ENCODE peak calls at places on chromosome 19, in six cellular contexts. X is GM12891, V is IMR-90, B is uterus, T is ovary, E is A549. M is an unnamed sample.

GRCh38 chr19:45401815-45402468 is 2.9 kb downstream of the PPP1R13L start:
- DNase-seq in X (no peak), T (no peak), B (no peak), E (no peak), V (no peak), M (no peak)

GRCh38 chr19:40799558-40800338 is 757 bp downstream of the EGLN2 start:
- DNase-seq in E (no peak), T (peak; percentile 72), X (no peak), B (peak; percentile 64), V (no peak), M (peak; percentile 50)

GRCh38 chr19:48510421-48511268 is 990 bp downstream of the LMTK3 start:
- DNase-seq in T (peak; percentile 71), V (peak; percentile 39), E (peak; percentile 77), X (no peak), B (peak; percentile 62), M (peak; percentile 62)

GRCh38 chr19:50607874-50608785 is 31.6 kb downstream of the SYT3 start:
- DNase-seq in X (peak; percentile 71), E (peak; percentile 99), T (peak; percentile 20), V (peak; percentile 67), B (peak; percentile 59), M (peak; percentile 90)

GRCh38 chr19:48617146-48617937 is 1.6 kb downstream of the RPL18 start:
- DNase-seq in B (no peak), E (no peak), X (no peak), V (no peak), T (no peak), M (no peak)

GRCh38 chr19:3710265-3710812 is 2.2 kb downstream of the TJP3 start:
- DNase-seq in B (peak; percentile 40), E (peak; percentile 93), T (no peak), X (no peak), V (peak; percentile 43), M (peak; percentile 65)

GRCh38 chr19:30090476-30090875 is 148.4 kb downstream of the URI1 start:
- DNase-seq in T (no peak), B (no peak), V (no peak), X (no peak), E (no peak), M (no peak)

GRCh38 chr19:13881231-13881691 is 4.3 kb downstream of the NANOS3 start:
- DNase-seq in T (no peak), E (no peak), B (no peak), X (no peak), V (peak; percentile 27), M (no peak)

GRCh38 chr19:45514376-45515051 is 7.2 kb downstream of the VASP start:
- DNase-seq in E (peak; percentile 54), X (no peak), B (no peak), V (no peak), T (no peak), M (no peak)

GRCh38 chr19:14315433-14315832 is 65.8 kb upstream of the ADGRE5 start:
- DNase-seq in V (no peak), T (no peak), X (no peak), E (no peak), B (no peak), M (no peak)

GRCh38 chr19:43809762-43810696 is 7.8 kb upstream of the LYPD5 start:
- DNase-seq in T (no peak), V (peak; percentile 74), X (no peak), E (peak; percentile 82), B (no peak), M (no peak)

GRCh38 chr19:5990289-5990797 is 12.4 kb upstream of the RANBP3 start:
- DNase-seq in T (no peak), E (peak; percentile 43), V (no peak), X (no peak), B (no peak), M (no peak)

GRCh38 chr19:39133431-39134270 is 8.1 kb downstream of the PAK4 start:
- DNase-seq in T (peak; percentile 63), E (no peak), B (no peak), V (no peak), X (no peak), M (no peak)

GRCh38 chr19:14073232-14073924 is 792 bp downstream of the MISP3 start:
- DNase-seq in B (peak; percentile 51), T (peak; percentile 72), V (peak; percentile 82), E (peak; percentile 78), X (peak; percentile 76), M (peak; percentile 83)

GRCh38 chr19:23817519-23817918 is 58.8 kb upstream of the ZNF681 start:
- DNase-seq in B (peak; percentile 54), E (peak; percentile 52), V (peak; percentile 4), X (no peak), T (no peak), M (peak; percentile 82)

GRCh38 chr19:57435062-57435978 is at the start of gene ZNF749:
- DNase-seq in V (peak; percentile 97), B (peak; percentile 99), E (peak; percentile 99), X (peak; percentile 89), T (peak; percentile 99), M (peak; percentile 99)
- TF ChIP-seq POLR2A in V (peak; percentile 57), B (no peak), E (peak; percentile 62), X (peak; percentile 50), T (no peak), M (peak; percentile 12)

GRCh38 chr19:18321729-18322091 is 1.2 kb downstream of the LSM4 start:
- DNase-seq in V (peak; percentile 33), X (no peak), E (no peak), T (no peak), B (no peak), M (no peak)

GRCh38 chr19:18319591-18320135 is 3.2 kb downstream of the LSM4 start:
- DNase-seq in E (no peak), B (no peak), T (no peak), V (no peak), X (no peak), M (peak; percentile 29)

GRCh38 chr19:18322318-18322758 is 538 bp downstream of the LSM4 start:
- DNase-seq in V (peak; percentile 65), B (no peak), E (peak; percentile 74), X (no peak), T (peak; percentile 45), M (peak; percentile 53)

GRCh38 chr19:18322759-18323460 is at the start of gene LSM4:
- DNase-seq in B (peak; percentile 97), X (peak; percentile 96), T (peak; percentile 98), E (peak; percentile 97), V (peak; percentile 95), M (peak; percentile 99)

GRCh38 chr19:18320865-18321728 is 1.8 kb downstream of the LSM4 start:
- DNase-seq in T (no peak), V (no peak), E (no peak), X (no peak), B (no peak), M (no peak)
- TF ChIP-seq POLR2A in T (no peak), V (no peak), E (no peak), X (no peak), B (no peak), M (no peak)

DNA sequence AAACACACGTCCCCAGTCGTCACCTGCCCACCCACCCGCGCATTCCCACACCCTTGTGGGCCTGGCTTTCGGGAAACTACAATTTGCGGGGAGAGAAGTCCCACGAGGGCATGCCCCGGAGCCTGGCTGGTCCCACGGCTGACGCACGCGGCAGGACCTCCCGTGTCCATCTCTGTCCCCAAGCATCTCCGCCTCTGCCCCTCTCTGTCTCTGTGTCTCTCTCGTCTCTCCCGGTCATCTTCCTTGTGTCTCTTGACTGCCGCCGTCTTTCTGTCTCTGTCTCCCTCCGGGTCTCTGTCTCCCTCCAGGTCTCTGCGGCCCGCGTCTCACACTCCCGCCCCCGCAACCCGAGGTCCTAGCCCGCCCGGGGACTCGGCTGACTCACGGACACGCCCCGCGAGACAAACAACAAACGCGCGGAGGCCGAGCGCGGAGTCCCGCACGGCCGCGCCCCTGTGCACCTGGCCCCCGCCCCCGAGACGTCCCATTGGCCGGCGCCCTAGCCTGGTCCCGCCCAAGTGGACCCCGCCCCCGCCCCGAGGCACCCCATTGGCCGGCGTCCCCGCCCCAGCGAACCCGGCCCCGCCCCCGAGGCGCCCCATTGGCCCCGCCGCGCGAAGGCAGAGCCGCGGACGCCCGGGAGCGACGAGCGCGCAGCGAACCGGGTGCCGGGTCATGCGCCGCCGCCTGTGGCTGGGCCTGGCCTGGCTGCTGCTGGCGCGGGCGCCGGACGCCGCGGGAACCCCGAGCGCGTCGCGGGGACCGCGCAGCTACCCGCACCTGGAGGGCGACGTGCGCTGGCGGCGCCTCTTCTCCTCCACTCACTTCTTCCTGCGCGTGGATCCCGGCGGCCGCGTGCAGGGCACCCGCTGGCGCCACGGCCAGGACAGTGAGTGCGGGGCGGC is at the start of gene FGF22:
- DNase-seq in X (peak; percentile 98), B (peak; percentile 91), V (peak; percentile 74), T (peak; percentile 94), E (peak; percentile 83), M (peak; percentile 96)
- TF ChIP-seq POLR2A in X (no peak), B (no peak), V (no peak), T (no peak), E (no peak), M (no peak)

GRCh38 chr19:20051841-20052768 is 12.8 kb upstream of the ZNF682 start:
- DNase-seq in E (no peak), B (peak; percentile 94), T (peak; percentile 92), V (peak; percentile 96), X (no peak), M (peak; percentile 91)
- TF ChIP-seq POLR2A in E (no peak), B (peak; percentile 56), T (no peak), V (no peak), X (no peak), M (peak; percentile 61)

GRCh38 chr19:46784262-46785053 is 3.9 kb downstream of the SLC1A5 start:
- DNase-seq in V (peak; percentile 95), T (peak; percentile 75), X (peak; percentile 72), B (peak; percentile 82), E (peak; percentile 97), M (no peak)

GRCh38 chr19:46786236-46787039 is 2.0 kb downstream of the SLC1A5 start:
- DNase-seq in V (peak; percentile 83), T (peak; percentile 83), B (peak; percentile 76), E (peak; percentile 84), X (peak; percentile 66), M (peak; percentile 45)

GRCh38 chr19:46787040-46787330 is 1.4 kb downstream of the SLC1A5 start:
- DNase-seq in V (no peak), E (no peak), B (no peak), X (no peak), T (no peak), M (no peak)

GRCh38 chr19:46785054-46785979 is 3.1 kb downstream of the SLC1A5 start:
- DNase-seq in X (no peak), T (no peak), B (no peak), V (peak; percentile 38), E (no peak), M (no peak)

GRCh38 chr19:46785980-46786235 is 2.5 kb downstream of the SLC1A5 start:
- DNase-seq in B (no peak), V (no peak), X (no peak), E (no peak), T (no peak), M (no peak)
- TF ChIP-seq POLR2A in B (no peak), V (no peak), X (no peak), E (no peak), T (no peak), M (no peak)

GRCh38 chr19:2057484-2058469 is 6.7 kb upstream of the MKNK2 start:
- DNase-seq in V (no peak), E (no peak), B (peak; percentile 47), X (no peak), T (no peak), M (peak; percentile 31)

GRCh38 chr19:2053601-2054389 is 2.8 kb upstream of the MKNK2 start:
- DNase-seq in T (peak; percentile 96), V (peak; percentile 23), X (no peak), E (no peak), B (peak; percentile 89), M (peak; percentile 75)

GRCh38 chr19:2056810-2057192 is 5.8 kb upstream of the MKNK2 start:
- DNase-seq in E (no peak), V (no peak), B (no peak), X (no peak), T (peak; percentile 64), M (no peak)

GRCh38 chr19:2054763-2055162 is 3.7 kb upstream of the MKNK2 start:
- DNase-seq in T (peak; percentile 39), E (no peak), V (no peak), B (no peak), X (no peak), M (no peak)

GRCh38 chr19:2055871-2056809 is 5.1 kb upstream of the MKNK2 start:
- DNase-seq in V (peak; percentile 64), X (no peak), B (peak; percentile 90), E (peak; percentile 80), T (peak; percentile 88), M (peak; percentile 48)
- TF ChIP-seq POLR2A in V (no peak), X (peak; percentile 29), B (peak; percentile 69), E (peak; percentile 27), T (peak; percentile 74), M (no peak)